ENCODE peak calls at places on chromosomes 11 and 22, in nine cellular contexts. E, M, F, X, D, G, U, Q and Y are unnamed samples. For H3K36me3, the result is how much of the 10 kb centered on the place peaks cover.

GRCh38 chr11:116853461-116854073 is 16.1 kb upstream of the APOA1 start:
- DNase-seq in E (peak), M (peak), F (peak), X (no peak), D (no peak), G (no peak), U (peak), Q (peak), Y (no peak)

GRCh38 chr11:12746593-12747097 is 72.4 kb downstream of the TEAD1 start:
- DNase-seq in E (peak), M (peak), F (no peak), X (no peak), D (peak), G (peak), U (peak), Q (no peak), Y (no peak)

GRCh38 chr11:73889019-73889418 is 12.2 kb downstream of the PAAF1 start:
- DNase-seq in E (peak), M (no peak), F (no peak), X (no peak), D (no peak), G (no peak), U (peak), Q (no peak), Y (no peak)

GRCh38 chr11:575996-576756 is at the start of gene PHRF1:
- DNase-seq in E (peak), M (peak), F (peak), X (peak), D (peak), G (peak), U (peak), Q (peak), Y (peak)

GRCh38 chr22:24937114-24937513 is 9.4 kb downstream of the LHFPL7 start:
- DNase-seq in E (no peak), M (no peak), F (peak), X (no peak), D (no peak), G (no peak), U (peak), Q (no peak), Y (no peak)

GRCh38 chr22:18085188-18085587 is 7.4 kb downstream of the PEX26 start:
- DNase-seq in E (peak), M (no peak), F (no peak), X (no peak), D (no peak), G (no peak), U (peak), Q (peak), Y (no peak)

GRCh38 chr11:93407777-93408401 is 77.3 kb downstream of the DEUP1 start:
- DNase-seq in E (peak), M (no peak), F (peak), X (no peak), D (no peak), G (no peak), U (no peak), Q (no peak), Y (no peak)

GRCh38 chr11:123590296-123590912 is 64.0 kb downstream of the SCN3B start:
- DNase-seq in E (peak), M (peak), F (no peak), X (no peak), D (peak), G (peak), U (peak), Q (peak), Y (peak)

GRCh38 chr11:119377112-119377901 is 4.2 kb downstream of the USP2 start:
- DNase-seq in E (no peak), M (no peak), F (peak), X (no peak), D (peak), G (peak), U (no peak), Q (no peak), Y (no peak)

GRCh38 chr11:110764485-110764884 is 52.2 kb upstream of the ARHGAP20 start:
- DNase-seq in E (no peak), M (no peak), F (no peak), X (no peak), D (no peak), G (no peak), U (no peak), Q (no peak), Y (no peak)

GRCh38 chr11:69231466-69232018 is 62.4 kb upstream of the MYEOV start:
- DNase-seq in E (no peak), M (no peak), F (no peak), X (no peak), D (no peak), G (no peak), U (no peak), Q (no peak), Y (no peak)

GRCh38 chr11:76256448-76256847 is 50.1 kb upstream of the WNT11 start:
- DNase-seq in E (no peak), M (no peak), F (no peak), X (no peak), D (no peak), G (peak), U (no peak), Q (no peak), Y (no peak)

GRCh38 chr11:89608234-89608966 is 101.7 kb upstream of the TRIM77 start:
- DNase-seq in E (no peak), M (no peak), F (no peak), X (no peak), D (no peak), G (no peak), U (no peak), Q (no peak), Y (no peak)

DNA sequence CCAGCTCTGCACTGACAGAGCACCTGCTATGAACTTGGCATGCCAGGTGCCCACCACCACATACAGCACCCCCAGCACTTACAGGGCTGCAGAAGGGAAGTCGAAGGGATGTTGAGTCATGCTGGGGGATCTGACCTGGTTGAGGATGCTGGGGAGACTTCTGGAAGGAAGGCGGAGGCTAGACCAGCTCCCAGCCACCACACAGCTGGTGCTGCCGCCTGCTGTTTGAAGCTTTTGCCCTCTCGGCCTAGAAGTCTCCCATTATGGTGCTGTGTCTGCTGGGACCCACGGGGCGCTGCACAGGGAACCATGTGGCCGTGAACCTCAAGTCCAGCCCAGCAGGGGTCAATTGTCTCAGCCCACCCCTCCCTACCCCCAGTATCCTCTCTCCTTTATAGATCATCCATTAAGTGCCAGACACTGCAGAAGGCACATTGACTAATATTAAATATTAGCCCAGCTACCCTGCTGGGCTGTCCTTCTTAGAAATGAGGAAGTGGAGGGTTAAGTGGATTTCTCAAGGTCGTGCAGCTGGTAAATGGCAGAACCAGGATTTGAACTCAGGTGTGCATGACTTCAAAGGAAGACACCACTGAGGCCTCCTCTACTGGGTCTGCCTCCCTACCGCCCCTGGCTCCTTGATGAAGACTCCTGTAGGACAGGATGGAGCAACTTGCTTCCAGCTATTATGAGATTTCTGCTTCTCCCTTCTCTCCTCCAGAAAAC is 49.7 kb downstream of the CYTH4 start:
- DNase-seq in E (peak), M (no peak), F (peak), X (no peak), D (no peak), G (no peak), U (no peak), Q (no peak), Y (no peak)
- H3K36me3 ChIP-seq in E (under half), M (under half), F (under half), X (under half), D (under half), G (under half), U (under half), Q (under half), Y (under half)

GRCh38 chr22:26143801-26144325 is 25.4 kb upstream of the SEZ6L start:
- DNase-seq in E (no peak), M (no peak), F (no peak), X (no peak), D (no peak), G (no peak), U (no peak), Q (no peak), Y (no peak)
- H3K27ac ChIP-seq in E (no peak), M (no peak), F (no peak), X (no peak), D (no peak), G (no peak), U (no peak), Q (no peak), Y (no peak)

GRCh38 chr11:94597896-94598295 is 30.7 kb downstream of the PIWIL4 start:
- DNase-seq in E (peak), M (no peak), F (peak), X (no peak), D (no peak), G (no peak), U (peak), Q (no peak), Y (peak)
- TF ChIP-seq CTCF in E (no peak), M (peak), F (peak), X (no peak), D (no peak), G (peak), U (no peak), Q (peak), Y (no peak)

GRCh38 chr22:44391481-44392445 is 79.0 kb upstream of the SHISAL1 start:
- DNase-seq in E (no peak), M (no peak), F (no peak), X (no peak), D (peak), G (peak), U (no peak), Q (no peak), Y (no peak)
- H3K36me3 ChIP-seq in E (under half), M (under half), F (under half), X (under half), D (under half), G (under half), U (under half), Q (under half), Y (under half)

GRCh38 chr11:8720376-8720775 is 37.8 kb downstream of the RPL27A start:
- DNase-seq in E (peak), M (no peak), F (no peak), X (no peak), D (no peak), G (no peak), U (no peak), Q (no peak), Y (no peak)

GRCh38 chr11:8722809-8723208 is 40.2 kb downstream of the RPL27A start:
- DNase-seq in E (no peak), M (no peak), F (no peak), X (no peak), D (no peak), G (no peak), U (no peak), Q (no peak), Y (no peak)

GRCh38 chr11:8720868-8721739 is 38.5 kb downstream of the RPL27A start:
- DNase-seq in E (no peak), M (peak), F (no peak), X (no peak), D (no peak), G (no peak), U (no peak), Q (peak), Y (no peak)

GRCh38 chr11:8721740-8722139 is 39.1 kb downstream of the RPL27A start:
- DNase-seq in E (no peak), M (no peak), F (no peak), X (no peak), D (no peak), G (peak), U (peak), Q (peak), Y (no peak)

GRCh38 chr11:8722156-8722555 is 39.6 kb downstream of the RPL27A start:
- DNase-seq in E (peak), M (no peak), F (no peak), X (no peak), D (no peak), G (no peak), U (peak), Q (no peak), Y (no peak)
- H3K27ac ChIP-seq in E (peak), M (peak), F (no peak), X (peak), D (peak), G (peak), U (peak), Q (peak), Y (peak)

GRCh38 chr11:72553748-72554147 is 119.4 kb upstream of the CLPB start:
- DNase-seq in E (no peak), M (no peak), F (peak), X (no peak), D (no peak), G (no peak), U (no peak), Q (no peak), Y (no peak)
- TF ChIP-seq CTCF in E (no peak), M (peak), F (peak), X (no peak), D (no peak), G (no peak), U (no peak), Q (no peak), Y (no peak)